ENCODE peak calls at places on chromosomes 4 and X, in four cellular contexts. One of them, this sample, is unnamed.

GRCh38 chrX:132406106-132406505 is 82.7 kb downstream of the MBNL3 start:
- DNase-seq in H9: no peak
- DNase-seq in OCI-LY7: no peak
- DNase-seq in GM23248: no peak
- DNase-seq in this sample: no peak

GRCh38 chrX:47581731-47582647 is at the start of gene TIMP1:
- DNase-seq in GM23248: peak; percentile 95
- DNase-seq in OCI-LY7: no peak
- DNase-seq in H9: peak; percentile 88
- DNase-seq in this sample: peak; percentile 81

GRCh38 chr4:159515314-159516025 is 412.6 kb downstream of the RAPGEF2 start:
- DNase-seq in OCI-LY7: no peak
- DNase-seq in H9: no peak
- DNase-seq in GM23248: no peak
- DNase-seq in this sample: no peak

GRCh38 chr4:138275946-138276621 is 33.9 kb upstream of the SLC7A11 start:
- DNase-seq in OCI-LY7: no peak
- DNase-seq in H9: no peak
- DNase-seq in GM23248: peak; percentile 98
- DNase-seq in this sample: peak; percentile 87

GRCh38 chr4:150305995-150306394 is 227.8 kb downstream of the DCLK2 start:
- DNase-seq in GM23248: peak; percentile 67
- DNase-seq in OCI-LY7: no peak
- DNase-seq in H9: no peak
- DNase-seq in this sample: no peak

GRCh38 chr4:62324215-62324614 is 1124.1 kb downstream of the ADGRL3 start:
- DNase-seq in H9: no peak
- DNase-seq in GM23248: no peak
- DNase-seq in OCI-LY7: no peak
- DNase-seq in this sample: no peak

GRCh38 chr4:169658970-169659735 is 38.8 kb downstream of the CLCN3 start:
- DNase-seq in OCI-LY7: no peak
- DNase-seq in GM23248: peak; percentile 19
- DNase-seq in H9: no peak
- DNase-seq in this sample: peak; percentile 24

GRCh38 chr4:150578745-150579470 is 3.0 kb upstream of the MAB21L2 start:
- DNase-seq in H9: peak; percentile 40
- DNase-seq in OCI-LY7: no peak
- DNase-seq in GM23248: peak; percentile 36
- DNase-seq in this sample: no peak

GRCh38 chrX:20665441-20665840 is 398.7 kb upstream of the RPS6KA3 start:
- DNase-seq in GM23248: peak; percentile 40
- DNase-seq in OCI-LY7: no peak
- DNase-seq in H9: no peak
- DNase-seq in this sample: peak; percentile 8

GRCh38 chrX:153434801-153435200 is 11.1 kb downstream of the TREX2 start:
- DNase-seq in OCI-LY7: no peak
- DNase-seq in H9: no peak
- DNase-seq in GM23248: no peak
- DNase-seq in this sample: no peak

GRCh38 chrX:41275661-41276609 is 58.0 kb upstream of the DDX3X start:
- DNase-seq in GM23248: peak; percentile 68
- DNase-seq in H9: peak; percentile 69
- DNase-seq in OCI-LY7: peak; percentile 66
- DNase-seq in this sample: peak; percentile 19

GRCh38 chrX:146278381-146278780 is 460.8 kb downstream of the SLITRK2 start:
- DNase-seq in H9: peak; percentile 36
- DNase-seq in GM23248: no peak
- DNase-seq in OCI-LY7: no peak
- DNase-seq in this sample: peak; percentile 5

GRCh38 chrX:69387559-69388487 is 116.3 kb upstream of the NALF2 start:
- DNase-seq in H9: peak; percentile 88
- DNase-seq in OCI-LY7: no peak
- DNase-seq in GM23248: peak; percentile 54
- DNase-seq in this sample: peak; percentile 57

GRCh38 chrX:30150196-30150895 is 65.0 kb upstream of the MAGEB2 start:
- DNase-seq in H9: no peak
- DNase-seq in OCI-LY7: no peak
- DNase-seq in GM23248: peak; percentile 27
- DNase-seq in this sample: no peak

GRCh38 chrX:30161043-30161442 is 54.3 kb upstream of the MAGEB2 start:
- DNase-seq in H9: no peak
- DNase-seq in GM23248: no peak
- DNase-seq in OCI-LY7: no peak
- DNase-seq in this sample: no peak

GRCh38 chrX:22699591-22700091 is 300.1 kb upstream of the DDX53 start:
- DNase-seq in GM23248: peak; percentile 87
- DNase-seq in OCI-LY7: no peak
- DNase-seq in H9: no peak
- DNase-seq in this sample: no peak

GRCh38 chr4:17155486-17155885 is 257.0 kb upstream of the LDB2 start:
- DNase-seq in OCI-LY7: no peak
- DNase-seq in H9: no peak
- DNase-seq in GM23248: peak; percentile 35
- DNase-seq in this sample: no peak

GRCh38 chr4:84403656-84404055 is 95.4 kb downstream of the NKX6-1 start:
- DNase-seq in OCI-LY7: no peak
- DNase-seq in H9: no peak
- DNase-seq in GM23248: peak; percentile 30
- DNase-seq in this sample: no peak

GRCh38 chrX:10387011-10387410 is 230.2 kb downstream of the CLCN4 start:
- DNase-seq in GM23248: peak; percentile 55
- DNase-seq in H9: no peak
- DNase-seq in OCI-LY7: no peak
- DNase-seq in this sample: no peak

GRCh38 chr4:151415978-151416377 is 7.0 kb downstream of the FHIP1A start:
- DNase-seq in H9: no peak
- DNase-seq in GM23248: peak; percentile 70
- DNase-seq in OCI-LY7: no peak
- DNase-seq in this sample: no peak

GRCh38 chr4:16484711-16485110 is 258.4 kb upstream of the TAPT1 start:
- DNase-seq in GM23248: no peak
- DNase-seq in H9: no peak
- DNase-seq in OCI-LY7: no peak
- DNase-seq in this sample: peak; percentile 26

DNA sequence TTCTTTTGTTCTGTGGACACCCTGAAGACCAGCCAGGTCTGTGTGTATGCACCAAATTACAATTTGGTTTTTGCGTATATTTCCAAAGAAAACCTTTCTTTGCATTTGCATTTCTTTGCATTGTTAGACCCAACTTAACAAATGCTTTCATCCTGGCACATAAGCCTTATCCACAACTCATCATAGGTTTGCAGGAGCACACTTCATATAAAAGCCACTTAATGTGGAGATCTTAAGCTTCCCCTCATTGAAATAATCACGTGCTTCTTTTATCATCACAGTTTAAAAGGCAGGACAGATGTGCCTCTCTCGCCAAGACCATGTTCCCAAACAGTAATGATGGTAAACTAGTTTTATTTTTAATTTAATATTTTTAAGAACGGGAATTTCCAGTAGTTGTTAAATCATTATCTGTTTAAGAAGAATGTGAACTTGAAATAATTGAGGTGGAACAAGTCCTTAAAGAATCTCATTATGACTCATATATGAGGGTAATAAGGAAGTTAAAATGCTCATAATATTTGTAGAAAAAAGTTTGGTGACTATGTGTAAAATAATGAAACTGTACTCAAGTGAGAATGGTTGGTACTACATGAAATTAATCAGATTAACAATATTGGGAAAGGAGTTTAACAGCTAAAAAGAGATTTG is 65.5 kb downstream of the GLRA3 start:
- DNase-seq in H9: no peak
- DNase-seq in OCI-LY7: no peak
- DNase-seq in GM23248: peak; percentile 10
- DNase-seq in this sample: peak; percentile 15
- H2AFZ ChIP-seq in H9: no peak overlapping the region
- H2AFZ ChIP-seq in OCI-LY7: peak overlapping the region; percentile 71
- H2AFZ ChIP-seq in GM23248: no peak overlapping the region
- H2AFZ ChIP-seq in this sample: no peak overlapping the region

DNA sequence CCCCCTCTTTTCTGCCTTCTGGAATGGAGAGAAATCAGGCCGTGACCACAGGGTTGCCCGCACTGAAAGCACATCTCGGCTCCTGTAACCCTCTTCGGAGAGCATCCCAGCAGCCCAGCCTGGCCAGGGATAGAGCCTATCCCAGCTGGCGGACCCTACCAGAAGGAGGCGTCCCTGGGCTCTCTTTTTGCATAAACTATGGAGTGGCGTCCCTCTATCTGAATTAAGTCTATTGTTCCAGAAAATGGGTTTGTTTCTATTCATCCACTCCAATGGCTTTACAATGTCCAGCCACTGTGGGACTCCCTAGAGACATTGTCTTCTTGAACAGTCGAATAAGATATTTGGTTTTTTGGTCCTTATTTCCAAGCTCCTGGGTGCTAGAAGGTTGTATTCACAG is 689 bp upstream of the NHSL2 start:
- DNase-seq in OCI-LY7: no peak
- DNase-seq in H9: peak; percentile 65
- DNase-seq in GM23248: peak; percentile 52
- DNase-seq in this sample: no peak
- H2AFZ ChIP-seq in OCI-LY7: no peak overlapping the region
- H2AFZ ChIP-seq in H9: no peak overlapping the region
- H2AFZ ChIP-seq in GM23248: peak overlapping the region; percentile 75
- H2AFZ ChIP-seq in this sample: no peak overlapping the region

DNA sequence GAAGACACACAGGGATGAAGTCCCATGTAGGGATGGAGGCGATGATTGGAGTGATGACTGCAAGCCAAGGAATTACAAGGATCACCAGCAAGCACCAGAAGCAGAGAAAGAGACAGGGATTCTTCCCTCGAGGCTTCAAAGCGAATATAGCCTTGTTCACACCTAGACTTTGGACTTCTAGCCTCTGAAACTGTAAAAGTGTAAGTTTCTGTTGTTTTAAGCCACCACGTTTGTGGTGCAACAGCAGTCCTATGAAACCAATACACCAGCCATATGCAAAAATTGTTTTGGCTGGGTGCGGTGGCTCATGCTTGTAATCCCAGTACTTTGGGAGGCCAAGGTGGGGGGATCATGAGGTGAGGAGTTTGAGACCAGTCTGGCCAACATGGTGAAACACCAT is 9.8 kb upstream of the PDS5A start:
- DNase-seq in OCI-LY7: no peak
- DNase-seq in GM23248: no peak
- DNase-seq in H9: no peak
- DNase-seq in this sample: no peak
- H2AFZ ChIP-seq in OCI-LY7: no peak overlapping the region
- H2AFZ ChIP-seq in GM23248: no peak overlapping the region
- H2AFZ ChIP-seq in H9: no peak overlapping the region
- H2AFZ ChIP-seq in this sample: no peak overlapping the region

DNA sequence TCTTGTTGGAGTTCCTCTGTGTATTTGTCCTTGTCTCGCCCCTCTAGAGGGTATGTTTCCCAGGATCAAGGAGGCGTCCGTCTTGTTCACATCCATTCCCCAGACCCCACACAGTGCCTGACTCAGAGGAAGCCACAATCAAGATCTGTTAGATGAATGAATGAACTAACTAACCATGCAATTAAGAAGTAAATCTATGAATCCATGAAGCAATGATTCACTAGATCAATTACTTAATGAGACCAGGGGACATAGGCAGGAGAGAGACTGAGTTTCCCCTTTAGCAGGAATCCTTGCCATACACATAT is 11.9 kb downstream of the BLOC1S4 start:
- DNase-seq in GM23248: peak; percentile 8
- DNase-seq in H9: peak; percentile 25
- DNase-seq in OCI-LY7: no peak
- DNase-seq in this sample: no peak
- H2AFZ ChIP-seq in GM23248: no peak overlapping the region
- H2AFZ ChIP-seq in H9: no peak overlapping the region
- H2AFZ ChIP-seq in OCI-LY7: no peak overlapping the region
- H2AFZ ChIP-seq in this sample: no peak overlapping the region

DNA sequence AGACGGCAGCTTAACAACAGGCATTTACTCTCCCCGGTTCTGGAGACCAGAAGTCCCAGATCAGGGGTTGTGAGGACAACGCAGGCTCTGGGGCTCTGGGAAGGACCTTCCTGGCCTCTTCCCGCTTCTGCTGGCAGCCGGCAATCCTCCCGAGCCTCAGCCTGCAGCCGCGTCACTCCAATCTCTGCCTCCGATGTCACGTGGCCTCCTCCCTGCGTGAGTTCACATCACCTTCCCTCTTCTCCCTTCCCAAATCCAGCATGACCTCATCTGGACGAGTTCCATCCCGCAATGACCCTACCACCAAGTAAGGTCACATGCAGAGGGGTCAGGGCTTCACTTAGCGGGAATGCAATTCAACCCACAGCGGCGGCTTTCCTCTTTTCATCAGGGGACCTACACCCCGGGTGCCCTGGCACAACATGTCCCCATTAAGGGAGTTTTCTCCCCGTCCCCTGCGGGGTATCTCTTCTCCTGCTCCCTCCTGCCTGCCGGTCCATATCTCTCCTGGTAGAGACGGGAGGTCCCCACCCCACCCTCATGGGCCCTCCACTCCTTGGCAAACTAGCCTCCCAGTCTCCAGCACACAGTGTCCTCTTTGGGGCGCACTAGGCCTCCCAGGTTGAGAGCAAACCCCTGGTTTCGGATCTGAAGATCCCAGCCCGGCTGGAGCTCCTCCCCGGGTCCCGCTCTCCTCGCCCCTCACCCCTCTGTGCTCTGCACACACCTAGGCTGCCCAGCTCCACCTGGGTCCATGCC is 25.5 kb downstream of the ABLIM2 start:
- DNase-seq in OCI-LY7: no peak
- DNase-seq in H9: no peak
- DNase-seq in GM23248: no peak
- DNase-seq in this sample: no peak
- H2AFZ ChIP-seq in OCI-LY7: no peak overlapping the region
- H2AFZ ChIP-seq in H9: no peak overlapping the region
- H2AFZ ChIP-seq in GM23248: no peak overlapping the region
- H2AFZ ChIP-seq in this sample: no peak overlapping the region

GRCh38 chr4:155107059-155107458 is 101.4 kb upstream of the NPY2R start:
- DNase-seq in H9: no peak
- DNase-seq in OCI-LY7: no peak
- DNase-seq in GM23248: no peak
- DNase-seq in this sample: no peak
- H2AFZ ChIP-seq in H9: no peak overlapping the region
- H2AFZ ChIP-seq in OCI-LY7: no peak overlapping the region
- H2AFZ ChIP-seq in GM23248: no peak overlapping the region
- H2AFZ ChIP-seq in this sample: no peak overlapping the region

GRCh38 chrX:31652651-31653050 is 580.8 kb upstream of the FTHL17 start:
- DNase-seq in H9: no peak
- DNase-seq in GM23248: no peak
- DNase-seq in OCI-LY7: no peak
- DNase-seq in this sample: no peak
- H2AFZ ChIP-seq in H9: no peak overlapping the region
- H2AFZ ChIP-seq in GM23248: no peak overlapping the region
- H2AFZ ChIP-seq in OCI-LY7: no peak overlapping the region
- H2AFZ ChIP-seq in this sample: no peak overlapping the region

GRCh38 chrX:109774136-109774535 is 41.1 kb upstream of the ACSL4 start:
- DNase-seq in H9: no peak
- DNase-seq in GM23248: peak; percentile 32
- DNase-seq in OCI-LY7: no peak
- DNase-seq in this sample: no peak
- H2AFZ ChIP-seq in H9: no peak overlapping the region
- H2AFZ ChIP-seq in GM23248: no peak overlapping the region
- H2AFZ ChIP-seq in OCI-LY7: no peak overlapping the region
- H2AFZ ChIP-seq in this sample: no peak overlapping the region